ENCODE peak calls at places on chromosomes 5 and 9, in five cellular contexts. Z is HepG2, G is SK-N-SH, D is K562, M is H1. N is an unnamed sample.

GRCh38 chr9:133236291-133237071 is 27.4 kb upstream of the OBP2B start:
- DNase-seq in Z (no peak), G (peak), D (no peak), M (no peak), N (no peak)

GRCh38 chr9:4228606-4229005 is 71.3 kb downstream of the GLIS3 start:
- DNase-seq in Z (no peak), G (peak), D (no peak), M (no peak), N (no peak)

GRCh38 chr5:139301766-139302499 is 8.4 kb downstream of the MATR3 start:
- DNase-seq in Z (no peak), G (no peak), D (no peak), M (no peak), N (no peak)

GRCh38 chr5:143791848-143792701 is 19.9 kb upstream of the HMHB1 start:
- DNase-seq in Z (no peak), G (no peak), D (no peak), M (no peak), N (no peak)

GRCh38 chr9:74322661-74323314 is 174.3 kb upstream of the RORB start:
- DNase-seq in Z (no peak), G (no peak), D (no peak), M (no peak), N (no peak)

GRCh38 chr5:1204693-1205242 is 3.4 kb downstream of the SLC6A19 start:
- DNase-seq in Z (peak), G (peak), D (peak), M (no peak), N (peak)

GRCh38 chr5:166845044-166845443 is 1446.4 kb upstream of the WWC1 start:
- DNase-seq in Z (no peak), G (no peak), D (peak), M (no peak), N (no peak)

GRCh38 chr5:145943674-145944121 is 7.3 kb downstream of the SH3RF2 start:
- DNase-seq in Z (no peak), G (no peak), D (peak), M (no peak), N (peak)

GRCh38 chr9:85508616-85509015 is 233.1 kb downstream of the AGTPBP1 start:
- DNase-seq in Z (peak), G (no peak), D (peak), M (no peak), N (no peak)

GRCh38 chr9:107044872-107045271 is 181.9 kb downstream of the ZNF462 start:
- DNase-seq in Z (no peak), G (no peak), D (no peak), M (no peak), N (no peak)

GRCh38 chr9:88605500-88606172 is 70.7 kb downstream of the NXNL2 start:
- DNase-seq in Z (no peak), G (no peak), D (no peak), M (no peak), N (no peak)

GRCh38 chr9:19102181-19102630 is 498 bp downstream of the HAUS6 start:
- DNase-seq in Z (peak), G (peak), D (peak), M (no peak), N (peak)

GRCh38 chr5:24591426-24591825 is 53.4 kb downstream of the CDH10 start:
- DNase-seq in Z (no peak), G (no peak), D (no peak), M (no peak), N (no peak)

GRCh38 chr5:108728566-108729305 is 19.0 kb upstream of the FER start:
- DNase-seq in Z (no peak), G (peak), D (peak), M (no peak), N (no peak)

GRCh38 chr9:123954921-123955320 is 25.0 kb upstream of the DENND1A start:
- DNase-seq in Z (no peak), G (no peak), D (no peak), M (no peak), N (peak)
- TF ChIP-seq GABPA in Z (no peak), G (no peak), D (no peak), M (no peak), N (no peak)

DNA sequence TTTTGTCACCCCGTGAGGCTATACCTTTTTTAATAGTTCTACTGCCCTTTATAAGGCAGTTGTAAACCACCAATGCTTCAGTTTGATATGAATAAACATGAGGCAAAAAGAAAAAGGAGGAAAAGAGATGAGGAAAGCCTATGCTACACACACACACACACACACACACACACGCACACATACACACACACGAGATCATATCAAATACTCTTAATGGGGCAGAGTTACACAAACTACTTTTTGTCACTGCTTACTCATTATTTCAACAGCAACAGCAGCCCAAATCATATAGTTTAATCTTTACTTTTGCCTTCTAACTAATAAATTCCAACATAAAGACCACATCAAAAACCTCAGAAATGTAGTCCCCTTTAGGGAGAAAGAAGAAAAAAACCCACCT is 116.8 kb upstream of the PAM start:
- DNase-seq in Z (no peak), G (no peak), D (no peak), M (no peak), N (no peak)
- TF ChIP-seq GABPA in Z (no peak), G (no peak), D (no peak), M (no peak), N (no peak)

GRCh38 chr5:81774359-81774758 is 23.5 kb upstream of the SSBP2 start:
- DNase-seq in Z (no peak), G (no peak), D (no peak), M (no peak), N (no peak)
- TF ChIP-seq GABPA in Z (no peak), G (no peak), D (no peak), M (no peak), N (no peak)

DNA sequence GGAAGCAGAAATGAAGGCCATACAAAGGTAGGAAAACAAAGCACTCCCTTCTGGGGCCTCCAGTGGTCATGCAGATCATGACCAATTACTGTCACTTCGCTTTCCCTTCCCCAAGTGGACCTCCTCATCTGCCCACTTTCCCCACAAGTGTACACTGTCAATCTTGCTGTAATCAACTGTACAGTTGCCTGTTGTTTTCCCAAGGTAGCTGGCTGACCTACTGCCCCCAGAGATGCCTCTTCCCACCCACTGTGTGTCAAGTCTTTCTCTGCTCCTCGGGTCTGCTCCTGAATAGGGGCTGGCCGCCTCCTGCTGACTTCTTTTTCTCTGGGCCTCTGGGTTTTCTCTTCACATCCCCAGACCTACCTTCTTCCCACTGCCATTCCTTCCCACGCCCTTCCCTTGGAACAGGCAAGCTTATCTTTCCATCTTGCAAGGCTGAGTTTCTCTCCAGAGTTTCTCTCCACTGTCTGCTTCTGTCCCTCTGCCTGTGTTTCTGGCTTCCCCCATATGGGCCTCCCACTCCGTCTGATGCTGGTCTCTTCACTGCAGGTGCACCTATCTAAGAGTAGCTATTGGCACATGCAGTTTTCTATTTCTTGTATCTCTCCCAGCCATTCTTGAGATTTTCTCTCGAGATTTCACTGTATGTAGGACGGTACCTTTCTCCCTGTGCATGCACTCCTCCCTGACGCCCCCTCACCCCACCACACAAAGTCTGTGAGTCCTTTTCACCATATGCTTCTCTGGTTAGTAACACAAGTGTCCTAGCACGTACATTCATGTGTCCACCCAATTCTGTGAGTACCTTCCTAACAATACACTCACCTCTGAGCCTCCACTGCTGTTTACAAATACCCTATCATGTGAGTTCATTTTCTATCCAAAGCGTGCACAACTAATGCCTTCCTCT is 2.3 kb downstream of the ELL2 start:
- DNase-seq in Z (peak), G (no peak), D (peak), M (no peak), N (no peak)
- TF ChIP-seq GABPA in Z (no peak), G (no peak), D (no peak), M (no peak), N (no peak)

GRCh38 chr9:33443047-33443446 is 4.3 kb downstream of the AQP3 start:
- DNase-seq in Z (peak), G (no peak), D (no peak), M (no peak), N (no peak)
- TF ChIP-seq GABPA in Z (no peak), G (no peak), D (no peak), M (no peak), N (no peak)

GRCh38 chr5:90557391-90557790 is 1.2 kb upstream of the ADGRV1 start:
- DNase-seq in Z (no peak), G (no peak), D (no peak), M (no peak), N (no peak)
- TF ChIP-seq GABPA in Z (no peak), G (no peak), D (no peak), M (no peak), N (no peak)

N was measured in HL-60.